ENCODE peak calls at places on chromosomes 16 and 17, in eight cellular contexts. C, R, P, Z, J, S, B and D are unnamed samples.

GRCh38 chr17:45386180-45386579 is 46.5 kb downstream of the ARHGAP27 start:
- DNase-seq in C (no peak), R (no peak), P (no peak), Z (no peak), J (no peak), S (no peak), B (no peak), D (no peak)

GRCh38 chr16:72979974-72980373 is 68.0 kb downstream of the ZFHX3 start:
- DNase-seq in C (no peak), R (no peak), P (no peak), Z (no peak), J (peak), S (no peak), B (no peak), D (no peak)

GRCh38 chr16:84520778-84521770 is 16.6 kb upstream of the MEAK7 start:
- DNase-seq in C (no peak), R (no peak), P (no peak), Z (peak), J (no peak), S (no peak), B (no peak), D (no peak)

GRCh38 chr17:52181842-52182241 is 23.3 kb upstream of the CA10 start:
- DNase-seq in C (no peak), R (no peak), P (no peak), Z (no peak), J (no peak), S (no peak), B (no peak), D (no peak)

GRCh38 chr17:63934391-63935112 is 2.4 kb upstream of the CD79B start:
- DNase-seq in C (no peak), R (no peak), P (no peak), Z (no peak), J (no peak), S (no peak), B (no peak), D (no peak)

GRCh38 chr16:16021988-16022682 is 72.7 kb downstream of the ABCC1 start:
- DNase-seq in C (peak), R (peak), P (no peak), Z (peak), J (peak), S (peak), B (peak), D (peak)

GRCh38 chr16:72921106-72921505 is 126.8 kb downstream of the ZFHX3 start:
- DNase-seq in C (no peak), R (no peak), P (no peak), Z (no peak), J (no peak), S (no peak), B (no peak), D (no peak)

GRCh38 chr17:3843935-3844516 is 2.0 kb downstream of the NCBP3 start:
- DNase-seq in C (peak), R (peak), P (peak), Z (peak), J (peak), S (no peak), B (no peak), D (no peak)

GRCh38 chr17:80219013-80219776 is 938 bp downstream of the SGSH start:
- DNase-seq in C (peak), R (peak), P (peak), Z (peak), J (peak), S (peak), B (peak), D (peak)

GRCh38 chr17:36152639-36153120 is 23.8 kb downstream of the TBC1D3B start:
- DNase-seq in C (peak), R (no peak), P (no peak), Z (no peak), J (peak), S (no peak), B (no peak), D (no peak)

GRCh38 chr16:86834451-86835035 is 256.2 kb downstream of the FOXL1 start:
- DNase-seq in C (peak), R (no peak), P (peak), Z (peak), J (peak), S (no peak), B (no peak), D (no peak)

GRCh38 chr17:48641541-48642058 is 15.4 kb upstream of the HOXB9 start:
- DNase-seq in C (no peak), R (no peak), P (no peak), Z (no peak), J (no peak), S (no peak), B (no peak), D (no peak)
- TF ChIP-seq CTCF in C (no peak), R (no peak), P (no peak), Z (no peak), J (no peak), S (no peak), B (no peak), D (no peak)

GRCh38 chr17:11028349-11028748 is 190.5 kb upstream of the PIRT start:
- DNase-seq in C (no peak), R (no peak), P (no peak), Z (no peak), J (no peak), S (no peak), B (no peak), D (no peak)

GRCh38 chr17:11035681-11036080 is 197.8 kb upstream of the PIRT start:
- DNase-seq in C (no peak), R (no peak), P (no peak), Z (no peak), J (no peak), S (no peak), B (no peak), D (no peak)

GRCh38 chr17:11026903-11027302 is 189.0 kb upstream of the PIRT start:
- DNase-seq in C (no peak), R (no peak), P (no peak), Z (no peak), J (no peak), S (no peak), B (no peak), D (no peak)

GRCh38 chr17:11031787-11032186 is 193.9 kb upstream of the PIRT start:
- DNase-seq in C (no peak), R (no peak), P (no peak), Z (no peak), J (no peak), S (no peak), B (no peak), D (no peak)
- TF ChIP-seq CTCF in C (no peak), R (peak), P (no peak), Z (no peak), J (no peak), S (no peak), B (no peak), D (no peak)

GRCh38 chr17:9928601-9929341 is 23.7 kb upstream of the RCVRN start:
- DNase-seq in C (peak), R (peak), P (peak), Z (peak), J (peak), S (peak), B (no peak), D (no peak)
- TF ChIP-seq CTCF in C (peak), R (peak), P (peak), Z (no peak), J (peak), S (peak), B (no peak), D (no peak)

DNA sequence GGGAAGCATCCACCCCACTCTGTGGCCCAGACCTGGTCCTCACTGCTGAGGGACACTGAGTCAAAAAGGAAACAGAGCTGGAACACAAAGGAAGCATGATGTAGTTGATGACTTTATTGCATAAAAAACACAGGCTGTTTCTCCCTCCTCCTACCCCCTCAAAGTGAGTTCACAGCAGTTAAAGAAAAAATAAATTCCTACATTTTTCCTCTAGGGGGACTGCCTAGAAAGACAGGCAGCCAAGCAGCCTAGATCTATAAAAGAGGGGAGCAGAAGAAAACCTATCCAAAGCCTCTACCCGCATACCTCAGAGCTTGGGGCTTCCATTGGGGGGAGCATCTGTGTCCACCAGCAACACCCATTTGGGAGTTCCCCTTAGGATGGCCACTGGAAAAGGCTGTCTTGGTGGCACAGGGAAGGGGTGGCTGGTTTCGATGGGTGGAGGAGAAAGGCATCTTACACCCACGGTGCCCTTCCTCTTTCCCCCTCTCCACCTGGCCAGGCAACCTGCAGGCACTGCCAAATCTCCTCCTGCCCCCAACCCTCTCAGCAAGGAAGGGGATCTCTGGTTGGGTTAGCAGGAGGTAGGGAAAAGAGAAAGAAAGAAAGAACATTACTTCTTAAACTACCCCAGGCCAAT is 3.9 kb upstream of the SCRN2 start:
- DNase-seq in C (no peak), R (no peak), P (no peak), Z (no peak), J (peak), S (no peak), B (no peak), D (no peak)
- TF ChIP-seq CTCF in C (peak), R (peak), P (peak), Z (peak), J (peak), S (no peak), B (peak), D (no peak)

DNA sequence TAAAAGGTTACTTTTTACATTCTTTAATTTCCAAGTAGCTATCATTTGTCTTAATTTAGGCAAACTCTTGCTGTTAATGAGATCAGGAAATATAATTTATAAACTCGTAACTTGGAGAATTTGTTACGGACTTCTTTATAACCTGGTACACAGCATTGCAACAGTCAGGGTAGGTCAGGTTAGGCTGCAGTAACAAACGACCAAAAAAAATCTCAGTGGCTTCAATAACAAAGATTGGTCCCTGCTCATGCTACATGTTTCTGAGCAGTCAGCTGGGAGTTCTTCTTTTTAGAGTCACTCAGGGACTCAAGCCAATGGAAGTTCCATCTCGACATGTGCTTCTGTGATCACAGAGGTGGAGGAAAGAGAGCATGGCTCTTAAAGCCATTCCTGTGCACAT is 110.1 kb downstream of the USP31 start:
- DNase-seq in C (no peak), R (no peak), P (no peak), Z (no peak), J (no peak), S (no peak), B (no peak), D (no peak)
- TF ChIP-seq CTCF in C (no peak), R (no peak), P (no peak), Z (no peak), J (no peak), S (no peak), B (no peak), D (no peak)

GRCh38 chr17:37492167-37492566 is 2.5 kb downstream of the DUSP14 start:
- DNase-seq in C (peak), R (no peak), P (no peak), Z (no peak), J (no peak), S (no peak), B (no peak), D (no peak)

GRCh38 chr17:37489197-37490001 is at the start of gene DUSP14:
- DNase-seq in C (peak), R (no peak), P (peak), Z (peak), J (peak), S (peak), B (peak), D (no peak)

GRCh38 chr17:37490022-37490587 is 414 bp downstream of the DUSP14 start:
- DNase-seq in C (peak), R (no peak), P (peak), Z (peak), J (peak), S (peak), B (peak), D (no peak)

GRCh38 chr17:37488607-37489196 is 989 bp upstream of the DUSP14 start:
- DNase-seq in C (peak), R (peak), P (peak), Z (peak), J (peak), S (peak), B (peak), D (peak)

GRCh38 chr17:37490638-37491614 is 1.2 kb downstream of the DUSP14 start:
- DNase-seq in C (peak), R (peak), P (peak), Z (peak), J (peak), S (peak), B (peak), D (no peak)
- TF ChIP-seq CTCF in C (no peak), R (peak), P (no peak), Z (no peak), J (peak), S (no peak), B (no peak), D (no peak)